ENCODE peak calls at places on chromosomes 1 and 21, in five cellular contexts. E, Y, B, Z and H are unnamed samples.

GRCh38 chr1:21956720-21957552 is 19.8 kb upstream of the HSPG2 start:
- DNase-seq in Y (peak), B (no peak), E (peak), Z (peak), H (peak)

GRCh38 chr1:8145525-8145924 is 119.4 kb upstream of the ERRFI1 start:
- DNase-seq in Z (no peak), E (no peak), Y (no peak), B (no peak), H (no peak)

GRCh38 chr1:156704930-156705320 is 458 bp downstream of the CRABP2 start:
- DNase-seq in B (no peak), E (peak), Y (no peak), Z (peak), H (peak)

GRCh38 chr1:223835754-223836153 is 10.0 kb downstream of the TP53BP2 start:
- DNase-seq in E (peak), Z (no peak), B (no peak), Y (no peak), H (no peak)

GRCh38 chr1:231420959-231421615 is 1.0 kb downstream of the EGLN1 start:
- DNase-seq in B (peak), Z (peak), E (peak), Y (no peak), H (peak)

GRCh38 chr1:112267929-112268328 is 128.1 kb upstream of the CTTNBP2NL start:
- DNase-seq in Y (no peak), Z (no peak), B (no peak), E (peak), H (peak)

GRCh38 chr21:32448803-32449594 is 36.5 kb downstream of the EVA1C start:
- DNase-seq in E (no peak), Y (no peak), Z (no peak), B (no peak), H (no peak)

GRCh38 chr1:31374511-31375196 is 1.8 kb upstream of the FABP3 start:
- DNase-seq in Y (no peak), Z (no peak), E (peak), B (no peak), H (peak)

GRCh38 chr1:101938681-101939080 is 58.0 kb downstream of the OLFM3 start:
- DNase-seq in Z (no peak), Y (no peak), B (no peak), E (no peak), H (no peak)

GRCh38 chr1:185628102-185628501 is 106.1 kb upstream of the HMCN1 start:
- DNase-seq in Y (no peak), Z (no peak), B (no peak), E (no peak), H (no peak)

GRCh38 chr1:214404571-214405213 is 123.7 kb downstream of the SMYD2 start:
- DNase-seq in Y (no peak), Z (no peak), B (no peak), E (no peak), H (no peak)

GRCh38 chr21:42009018-42009830 is 936 bp downstream of the ZBTB21 start:
- DNase-seq in Y (no peak), E (peak), Z (peak), B (peak), H (peak)

GRCh38 chr21:38308785-38309119 is 52.0 kb downstream of the KCNJ15 start:
- DNase-seq in Z (no peak), B (no peak), E (no peak), Y (no peak), H (no peak)

GRCh38 chr21:30434033-30434631 is 4.1 kb downstream of the KRTAP13-4 start:
- DNase-seq in B (no peak), Y (no peak), E (no peak), Z (peak), H (no peak)

GRCh38 chr1:31637915-31638673 is 6.6 kb downstream of the PEF1 start:
- DNase-seq in Y (no peak), Z (no peak), B (no peak), E (peak), H (no peak)

GRCh38 chr1:55064071-55064581 is 24.8 kb downstream of the PCSK9 start:
- DNase-seq in Y (no peak), B (no peak), Z (no peak), E (peak), H (no peak)